ENCODE peak calls at places on chromosomes 4 and X, in nine cellular contexts. S is A172; K is suprapubic skin; Z is AG10803; X is globus pallidus; W is stimulated activated CD8-positive, alpha-beta memory T cell treated with anti-CD3 and anti-CD28 coated beads, Interleukin-7, amount 100 ng/mL, for 24 hours; T is activated naive CD4-positive, alpha-beta T cell treated with anti-CD3 and anti-CD28 coated beads for 36 hours; G is GF-D8; H is epithelial cell of prostate. C is an unnamed sample.

GRCh38 chr4:150224896-150225591 is 146.8 kb downstream of the DCLK2 start:
- DNase-seq in S (peak), K (no peak), Z (peak), X (no peak), W (no peak), T (no peak), G (no peak), H (no peak), C (no peak)

GRCh38 chr4:110071466-110071865 is 126.9 kb downstream of the ELOVL6 start:
- DNase-seq in S (no peak), K (no peak), Z (no peak), X (peak), W (no peak), T (no peak), G (no peak), H (no peak), C (no peak)

GRCh38 chr4:114180481-114180880 is 201.0 kb upstream of the ARSJ start:
- DNase-seq in S (peak), K (no peak), Z (peak), X (peak), W (no peak), T (peak), G (no peak), H (no peak), C (no peak)

GRCh38 chrX:104315555-104315954 is 60.8 kb upstream of the ESX1 start:
- DNase-seq in S (peak), K (no peak), Z (peak), X (no peak), W (no peak), T (no peak), G (no peak), H (no peak), C (no peak)

GRCh38 chr4:12472082-12472481 is 1012.1 kb downstream of the RAB28 start:
- DNase-seq in S (no peak), K (no peak), Z (no peak), X (no peak), W (no peak), T (no peak), G (no peak), H (no peak), C (no peak)

GRCh38 chrX:110282922-110283321 is 35.0 kb downstream of the AMMECR1 start:
- DNase-seq in S (no peak), K (no peak), Z (no peak), X (no peak), W (no peak), T (no peak), G (no peak), H (no peak), C (no peak)

GRCh38 chrX:23478561-23478960 is 143.9 kb downstream of the PTCHD1 start:
- DNase-seq in S (no peak), K (no peak), Z (no peak), X (no peak), W (no peak), T (no peak), G (no peak), H (no peak), C (no peak)

GRCh38 chrX:23902419-23902818 is 5.3 kb downstream of the APOO start:
- DNase-seq in S (peak), K (no peak), Z (peak), X (peak), W (no peak), T (no peak), G (no peak), H (no peak), C (no peak)

GRCh38 chr4:145130788-145131398 is 32.8 kb downstream of the ABCE1 start:
- DNase-seq in S (peak), K (no peak), Z (peak), X (no peak), W (no peak), T (no peak), G (peak), H (no peak), C (no peak)

GRCh38 chr4:173426064-173426463 is 27.1 kb upstream of the SCRG1 start:
- DNase-seq in S (no peak), K (no peak), Z (no peak), X (no peak), W (no peak), T (no peak), G (no peak), H (no peak), C (no peak)

GRCh38 chrX:67781132-67781531 is 237.3 kb downstream of the AR start:
- DNase-seq in S (no peak), K (no peak), Z (no peak), X (no peak), W (no peak), T (no peak), G (no peak), H (no peak), C (no peak)

GRCh38 chr4:121668368-121669162 is 28.2 kb downstream of the ANXA5 start:
- DNase-seq in S (peak), K (no peak), Z (peak), X (no peak), W (no peak), T (no peak), G (no peak), H (no peak), C (no peak)

GRCh38 chr4:176436500-176436973 is 116.8 kb downstream of the SPCS3 start:
- DNase-seq in S (peak), K (no peak), Z (peak), X (no peak), W (no peak), T (no peak), G (no peak), H (peak), C (no peak)

GRCh38 chr4:128107766-128108165 is 46.7 kb downstream of the LARP1B start:
- DNase-seq in S (no peak), K (no peak), Z (peak), X (no peak), W (no peak), T (no peak), G (no peak), H (no peak), C (no peak)

GRCh38 chrX:23478056-23478455 is 143.4 kb downstream of the PTCHD1 start:
- DNase-seq in S (peak), K (no peak), Z (no peak), X (no peak), W (no peak), T (no peak), G (no peak), H (no peak), C (no peak)